ENCODE peak calls at places on chromosomes 1 and 21, in nine cellular contexts. H is fibroblast of lung; K is germinal center; B is pons; U is PC-3; N is NCI-H1694; Z is NCI-H1092 treated with DMSO at 0.1 percent for 48 hours; R is kidney tubule cell; S is stimulated activated CD8-positive, alpha-beta memory T cell treated with anti-CD3 and anti-CD28 coated beads, Interleukin-4, amount 100 ng/mL, for 48 hours. Y is an unnamed sample.

GRCh38 chr1:109466440-109467300 is at the start of gene SYPL2:
- DNase-seq in B (no peak), N (no peak), U (no peak), Z (no peak), H (peak; percentile 15), S (peak; percentile 47), R (peak; percentile 27), K (no peak), Y (no peak)

GRCh38 chr1:47650205-47650604 is 212.4 kb downstream of the FOXD2 start:
- DNase-seq in U (peak; percentile 99), Z (peak; percentile 67), N (no peak), S (no peak), R (peak; percentile 100), K (no peak), H (peak; percentile 96), B (no peak), Y (no peak)

GRCh38 chr1:187033721-187034120 is 205.0 kb downstream of the PLA2G4A start:
- DNase-seq in K (no peak), Z (no peak), U (no peak), S (no peak), R (no peak), N (no peak), B (no peak), H (no peak), Y (no peak)

GRCh38 chr1:12637693-12638092 is 6.2 kb upstream of the AADACL4 start:
- DNase-seq in Z (no peak), S (no peak), U (no peak), H (no peak), N (no peak), R (no peak), K (no peak), B (no peak), Y (no peak)

GRCh38 chr1:59258412-59259032 is 38.4 kb upstream of the FGGY start:
- DNase-seq in U (peak; percentile 23), N (no peak), K (no peak), R (no peak), H (no peak), S (no peak), Z (no peak), B (no peak), Y (no peak)

GRCh38 chr1:230026572-230026971 is 40.5 kb upstream of the GALNT2 start:
- DNase-seq in H (no peak), S (no peak), K (no peak), N (no peak), B (no peak), U (no peak), Z (no peak), R (peak; percentile 12), Y (no peak)

GRCh38 chr1:145999321-146000024 is 3.1 kb upstream of the TXNIP start:
- DNase-seq in H (no peak), U (peak; percentile 39), R (no peak), S (no peak), B (peak; percentile 31), Z (peak; percentile 97), N (no peak), K (no peak), Y (no peak)

GRCh38 chr1:26122988-26123973 is 11.7 kb downstream of the PDIK1L start:
- DNase-seq in H (peak; percentile 51), R (peak; percentile 57), Z (no peak), B (no peak), K (no peak), U (peak; percentile 78), S (no peak), N (no peak), Y (no peak)

GRCh38 chr1:156842618-156843300 is 16.2 kb downstream of the INSRR start:
- DNase-seq in R (no peak), K (no peak), H (no peak), N (no peak), U (no peak), S (no peak), B (no peak), Z (no peak), Y (no peak)

GRCh38 chr1:184866991-184867788 is 107.1 kb downstream of the NIBAN1 start:
- DNase-seq in S (peak; percentile 66), B (no peak), R (peak; percentile 79), K (no peak), U (peak; percentile 76), H (peak; percentile 99), Z (no peak), N (no peak), Y (no peak)

GRCh38 chr1:8338526-8339202 is 20.8 kb downstream of the SLC45A1 start:
- DNase-seq in S (no peak), B (no peak), Z (no peak), U (no peak), R (no peak), K (no peak), N (no peak), H (no peak), Y (no peak)

GRCh38 chr21:31351438-31351837 is 7.4 kb upstream of the TIAM1 start:
- DNase-seq in S (no peak), H (peak; percentile 67), R (peak; percentile 78), U (peak; percentile 94), K (no peak), N (no peak), Z (no peak), B (no peak), Y (no peak)

GRCh38 chr1:41582004-41582325 is 97.5 kb upstream of the EDN2 start:
- DNase-seq in Z (no peak), S (no peak), R (no peak), N (no peak), H (no peak), K (no peak), B (no peak), U (no peak), Y (no peak)

GRCh38 chr1:226708342-226708780 is 30.7 kb downstream of the ITPKB start:
- DNase-seq in N (no peak), B (no peak), R (peak; percentile 79), H (peak; percentile 70), Z (peak; percentile 17), K (no peak), U (peak; percentile 63), S (no peak), Y (no peak)

GRCh38 chr1:8297245-8297644 is 20.7 kb upstream of the SLC45A1 start:
- DNase-seq in B (no peak), U (no peak), H (no peak), K (no peak), S (no peak), Z (no peak), N (no peak), R (no peak), Y (no peak)

GRCh38 chr1:232462200-232462599 is 167.7 kb downstream of the SIPA1L2 start:
- DNase-seq in R (peak; percentile 83), H (peak; percentile 25), K (no peak), S (no peak), U (peak; percentile 53), N (peak; percentile 19), B (no peak), Z (no peak), Y (no peak)

GRCh38 chr1:157773723-157774350 is 3.1 kb downstream of the FCRL2 start:
- DNase-seq in K (peak; percentile 76), R (no peak), B (no peak), S (no peak), N (no peak), U (peak; percentile 10), Z (no peak), H (no peak), Y (no peak)

GRCh38 chr1:208781391-208782035 is 537.3 kb upstream of the PLXNA2 start:
- DNase-seq in S (no peak), K (no peak), N (no peak), R (no peak), U (no peak), Z (peak; percentile 97), H (no peak), B (no peak), Y (no peak)

GRCh38 chr1:7388141-7388487 is 383.0 kb upstream of the VAMP3 start:
- DNase-seq in H (no peak), U (no peak), Z (no peak), K (no peak), N (no peak), S (no peak), B (peak; percentile 41), R (no peak), Y (no peak)

GRCh38 chr1:164783778-164784555 is 225.0 kb downstream of the PBX1 start:
- DNase-seq in Z (no peak), N (peak; percentile 37), H (no peak), K (no peak), B (no peak), S (no peak), R (no peak), U (no peak), Y (no peak)

GRCh38 chr1:24903011-24903461 is 27.0 kb downstream of the RUNX3 start:
- DNase-seq in U (no peak), R (no peak), Z (no peak), B (no peak), H (no peak), N (no peak), S (no peak), K (no peak), Y (no peak)

GRCh38 chr1:17119744-17120482 is 662 bp upstream of the PADI2 start:
- DNase-seq in U (no peak), S (no peak), B (peak; percentile 52), H (no peak), R (no peak), N (no peak), K (peak; percentile 80), Z (no peak), Y (no peak)

GRCh38 chr1:12738934-12739333 is 7.1 kb upstream of the CFAP107 start:
- DNase-seq in N (no peak), S (no peak), K (no peak), B (no peak), R (no peak), U (no peak), H (no peak), Z (no peak), Y (no peak)

GRCh38 chr1:176033879-176034278 is 173.2 kb downstream of the COP1 start:
- DNase-seq in K (no peak), H (peak; percentile 19), U (peak; percentile 55), S (no peak), R (no peak), N (no peak), B (no peak), Z (peak; percentile 17), Y (no peak)

GRCh38 chr1:182197555-182197954 is 136.0 kb upstream of the ZNF648 start:
- DNase-seq in U (no peak), R (no peak), Z (no peak), K (no peak), S (no peak), N (no peak), B (no peak), H (no peak), Y (no peak)

GRCh38 chr1:165481820-165482532 is 37.0 kb upstream of the RXRG start:
- DNase-seq in S (peak; percentile 28), Z (no peak), K (no peak), H (peak; percentile 81), B (no peak), R (peak; percentile 91), U (peak; percentile 98), N (no peak), Y (no peak)

GRCh38 chr21:15659768-15660423 is 69.9 kb upstream of the USP25 start:
- DNase-seq in K (no peak), B (no peak), Z (no peak), S (no peak), N (no peak), U (peak; percentile 59), R (peak; percentile 81), H (no peak), Y (no peak)

GRCh38 chr21:42361286-42361685 is 5.0 kb downstream of the TFF1 start:
- DNase-seq in S (no peak), Z (peak; percentile 8), R (no peak), H (no peak), U (no peak), B (no peak), N (peak; percentile 87), K (no peak), Y (no peak)

GRCh38 chr1:9321480-9321849 is 28.8 kb downstream of the SPSB1 start:
- DNase-seq in K (no peak), N (no peak), Z (no peak), R (peak; percentile 38), H (peak; percentile 94), B (no peak), S (no peak), U (no peak), Y (no peak)

Y was measured in T-helper 1 cell.